ENCODE peak calls at places on chromosomes 6 and 20, in seven cellular contexts. G is HL-60, M is dermis microvascular lymphatic vessel endothelial cell, Y is hippocampal formation, K is PC-3, U is NT2/D1, N is endothelial cell. V is an unnamed sample.

GRCh38 chr6:150301871-150302800 is 66.7 kb upstream of the IYD start:
- DNase-seq in M (peak), U (no peak), Y (no peak), K (peak), N (no peak), G (no peak), V (peak)

GRCh38 chr20:38225900-38226263 is 34.7 kb downstream of the KIAA1755 start:
- DNase-seq in N (no peak), Y (no peak), G (no peak), K (no peak), U (no peak), M (no peak), V (no peak)

GRCh38 chr20:23971320-23971719 is 17.3 kb downstream of the GGTLC1 start:
- DNase-seq in M (no peak), Y (no peak), G (no peak), N (no peak), K (no peak), U (no peak), V (no peak)

GRCh38 chr6:34544776-34545471 is 11.2 kb downstream of the SPDEF start:
- DNase-seq in G (no peak), M (no peak), Y (no peak), N (no peak), K (no peak), U (no peak), V (no peak)

GRCh38 chr20:52768649-52769048 is 203.5 kb upstream of the TSHZ2 start:
- DNase-seq in Y (no peak), K (no peak), N (no peak), G (no peak), U (no peak), M (no peak), V (no peak)

GRCh38 chr6:55040102-55040848 is 134.0 kb upstream of the HCRTR2 start:
- DNase-seq in M (no peak), U (no peak), K (peak), G (peak), Y (no peak), N (no peak), V (no peak)

GRCh38 chr20:57658447-57659130 is 38.4 kb upstream of the ZBP1 start:
- DNase-seq in G (no peak), M (no peak), U (no peak), K (no peak), N (peak), Y (no peak), V (no peak)

GRCh38 chr6:42361036-42361435 is 90.7 kb downstream of the TRERF1 start:
- DNase-seq in M (no peak), K (no peak), Y (no peak), G (no peak), U (no peak), N (no peak), V (no peak)

GRCh38 chr6:149963212-149963461 is 606 bp upstream of the ULBP1 start:
- DNase-seq in K (peak), Y (no peak), M (peak), N (peak), U (no peak), G (no peak), V (peak)

GRCh38 chr6:43927525-43928210 is 157.7 kb downstream of the VEGFA start:
- DNase-seq in Y (no peak), M (no peak), U (no peak), N (no peak), G (peak), K (peak), V (peak)

GRCh38 chr20:49987015-49987867 is 4.5 kb downstream of the SNAI1 start:
- DNase-seq in N (no peak), Y (no peak), U (no peak), K (peak), G (no peak), M (peak), V (no peak)

GRCh38 chr20:1900321-1900791 is 5.1 kb downstream of the SIRPA start:
- DNase-seq in G (peak), K (peak), N (peak), U (peak), Y (peak), M (peak), V (peak)

GRCh38 chr20:63911171-63911570 is 16.2 kb downstream of the DNAJC5 start:
- DNase-seq in M (peak), G (no peak), K (peak), N (no peak), Y (no peak), U (no peak), V (peak)

GRCh38 chr6:683742-684440 is 9.0 kb downstream of the EXOC2 start:
- DNase-seq in M (peak), N (peak), Y (no peak), U (peak), K (no peak), G (no peak), V (no peak)

GRCh38 chr6:85483041-85483700 is 33.3 kb downstream of the NT5E start:
- DNase-seq in K (peak), N (peak), U (peak), Y (peak), G (peak), M (peak), V (peak)

GRCh38 chr6:112216699-112217551 is 37.4 kb downstream of the LAMA4 start:
- DNase-seq in G (no peak), M (peak), K (peak), N (no peak), Y (no peak), U (no peak), V (peak)

V was measured in RWPE1.